ENCODE peak calls at places on chromosomes 4 and X, in seven cellular contexts. M, U, W, J, O, H and R are unnamed samples.
A peak's percentile ranks its signal among the peaks of the same experiment; 100 is the strongest.

GRCh38 chr4:178917756-178918155 is 1475.5 kb upstream of the AGA start:
- DNase-seq in M (no peak), U (no peak), W (no peak), J (no peak), O (no peak), H (peak; percentile 66), R (no peak)

GRCh38 chr4:188197566-188197965 is 58.3 kb downstream of the TRIML1 start:
- DNase-seq in M (no peak), U (no peak), W (no peak), J (no peak), O (no peak), H (no peak), R (no peak)

GRCh38 chrX:24876782-24877315 is 138.9 kb downstream of the ARX start:
- DNase-seq in M (no peak), U (no peak), W (no peak), J (no peak), O (no peak), H (no peak), R (no peak)

GRCh38 chr4:72169861-72170260 is 138.1 kb downstream of the NPFFR2 start:
- DNase-seq in M (no peak), U (no peak), W (no peak), J (no peak), O (no peak), H (no peak), R (no peak)

GRCh38 chr4:3874525-3875110 is 108.4 kb downstream of the ADRA2C start:
- DNase-seq in M (no peak), U (no peak), W (no peak), J (no peak), O (no peak), H (peak; percentile 35), R (no peak)

GRCh38 chrX:104565791-104566687 is at the start of gene IL1RAPL2:
- DNase-seq in M (no peak), U (no peak), W (no peak), J (no peak), O (peak; percentile 38), H (peak; percentile 90), R (no peak)

GRCh38 chrX:49292400-49293362 is 10.8 kb upstream of the GAGE10 start:
- DNase-seq in M (no peak), U (no peak), W (no peak), J (no peak), O (no peak), H (no peak), R (no peak)

GRCh38 chr4:15198070-15198727 is 195.9 kb downstream of the CPEB2 start:
- DNase-seq in M (no peak), U (no peak), W (no peak), J (peak; percentile 5), O (no peak), H (peak; percentile 65), R (no peak)

GRCh38 chr4:76584235-76585152 is 149.5 kb downstream of the SHROOM3 start:
- DNase-seq in M (no peak), U (no peak), W (no peak), J (no peak), O (no peak), H (no peak), R (no peak)

GRCh38 chr4:72312032-72312650 is 256.9 kb downstream of the ADAMTS3 start:
- DNase-seq in M (peak; percentile 85), U (no peak), W (no peak), J (peak; percentile 89), O (peak; percentile 32), H (peak; percentile 75), R (no peak)

GRCh38 chr4:15677507-15677988 is 4.1 kb upstream of the FAM200B start:
- DNase-seq in M (no peak), U (no peak), W (no peak), J (peak; percentile 48), O (peak; percentile 68), H (no peak), R (no peak)

GRCh38 chr4:44016582-44017421 is 431.8 kb downstream of the KCTD8 start:
- DNase-seq in M (no peak), U (no peak), W (no peak), J (peak; percentile 23), O (no peak), H (no peak), R (no peak)

GRCh38 chr4:36823199-36823967 is 421.2 kb upstream of the NWD2 start:
- DNase-seq in M (no peak), U (no peak), W (no peak), J (no peak), O (no peak), H (no peak), R (no peak)

GRCh38 chrX:120769576-120770341 is 105.9 kb downstream of the CT47B1 start:
- DNase-seq in M (no peak), U (no peak), W (no peak), J (peak; percentile 19), O (no peak), H (no peak), R (no peak)

GRCh38 chrX:85024562-85024961 is 20.9 kb downstream of the APOOL start:
- DNase-seq in M (no peak), U (no peak), W (no peak), J (no peak), O (no peak), H (no peak), R (no peak)

GRCh38 chr4:99457270-99457669 is 22.1 kb upstream of the ADH7 start:
- DNase-seq in M (no peak), U (no peak), W (no peak), J (no peak), O (no peak), H (no peak), R (no peak)

DNA sequence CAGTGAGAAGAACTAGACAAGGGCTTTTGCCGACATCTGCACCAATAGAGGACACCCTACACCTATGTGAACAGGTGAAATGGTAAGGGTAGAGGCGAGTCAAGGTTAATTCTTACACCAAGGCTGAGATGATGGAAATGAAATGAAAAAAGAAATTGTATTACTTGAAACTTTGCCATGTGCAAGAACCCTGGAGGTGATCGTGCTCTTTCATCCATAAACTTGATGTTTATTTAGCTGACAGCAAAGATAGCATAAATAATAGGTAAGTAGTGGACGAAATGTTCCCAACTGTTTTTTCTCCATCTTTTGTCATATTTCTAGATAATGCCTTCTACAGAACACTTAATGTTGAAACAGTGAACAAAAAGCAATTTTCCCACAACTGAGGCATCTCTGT is 162.5 kb downstream of the BANK1 start:
- DNase-seq in M (no peak), U (no peak), W (no peak), J (no peak), O (no peak), H (no peak), R (no peak)
- H3K4me1 ChIP-seq in M (no peaks in the 10 kb centered on the region), U (no peaks in the 10 kb centered on the region), W (no peaks in the 10 kb centered on the region), J (no peaks in the 10 kb centered on the region), O (no peaks in the 10 kb centered on the region), H (peaks cover 4% of the 10 kb centered on the region), R (no peaks in the 10 kb centered on the region)

GRCh38 chrX:2264179-2265030 is 236.4 kb downstream of the DHRSX start:
- DNase-seq in M (no peak), U (no peak), W (no peak), J (no peak), O (no peak), H (peak; percentile 47), R (no peak)
- H3K4me3 ChIP-seq in M (no peak overlapping the region), U (no peak overlapping the region), W (no peak overlapping the region), J (no peak overlapping the region), O (no peak overlapping the region), H (no peak overlapping the region), R (no peak overlapping the region)

DNA sequence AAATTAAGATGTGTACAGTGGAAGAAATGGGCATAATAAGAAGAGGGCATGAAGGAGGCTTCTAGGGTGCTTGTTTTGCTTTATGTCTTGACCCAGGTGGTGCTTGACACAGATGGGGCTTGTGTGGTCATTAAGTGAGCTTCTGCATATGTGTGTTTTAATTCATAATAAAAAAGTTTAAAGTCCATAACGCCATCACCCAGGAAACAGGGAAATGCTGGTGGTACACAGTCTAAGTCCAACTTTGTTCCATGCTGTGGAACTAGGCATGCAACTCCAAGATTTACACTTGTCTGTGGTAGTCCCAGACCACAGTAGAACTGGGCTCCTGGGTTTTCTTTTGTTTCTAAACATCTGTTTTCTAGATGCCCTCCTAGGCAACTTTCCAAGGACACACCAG is 511.9 kb downstream of the MID1IP1 start:
- DNase-seq in M (no peak), U (no peak), W (no peak), J (no peak), O (no peak), H (no peak), R (no peak)
- H3K4me1 ChIP-seq in M (no peaks in the 10 kb centered on the region), U (peaks cover 43% of the 10 kb centered on the region), W (peaks cover 46% of the 10 kb centered on the region), J (no peaks in the 10 kb centered on the region), O (no peaks in the 10 kb centered on the region), H (no peaks in the 10 kb centered on the region), R (no peaks in the 10 kb centered on the region)

DNA sequence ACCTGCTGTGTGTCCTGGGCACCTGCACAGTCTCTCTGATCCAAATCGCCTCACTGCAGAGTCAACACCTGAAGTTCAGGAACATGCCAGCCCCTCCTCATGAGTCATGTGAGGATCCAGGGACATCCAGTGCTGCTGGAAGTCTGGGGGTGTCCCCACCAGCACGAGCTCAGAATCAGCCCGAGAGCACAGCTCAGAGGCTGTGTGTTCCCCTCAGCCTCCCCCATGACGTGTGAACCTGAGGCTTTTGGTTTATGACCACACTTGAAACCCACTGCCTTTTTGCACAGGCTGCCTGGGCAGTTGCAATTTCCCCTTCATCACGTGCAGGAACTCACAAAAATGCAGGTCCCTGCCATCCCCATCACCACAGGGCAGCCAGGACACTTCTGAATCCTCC is 47.1 kb downstream of the PPP2R2C start:
- DNase-seq in M (no peak), U (no peak), W (no peak), J (no peak), O (no peak), H (no peak), R (no peak)
- H3K4me3 ChIP-seq in M (no peak overlapping the region), U (no peak overlapping the region), W (no peak overlapping the region), J (no peak overlapping the region), O (no peak overlapping the region), H (no peak overlapping the region), R (no peak overlapping the region)

GRCh38 chr4:7964890-7965662 is 25.4 kb upstream of the AFAP1 start:
- DNase-seq in M (peak; percentile 49), U (no peak), W (peak; percentile 53), J (peak; percentile 71), O (no peak), H (peak; percentile 68), R (no peak)

GRCh38 chr4:7960790-7961655 is 21.4 kb upstream of the AFAP1 start:
- DNase-seq in M (peak; percentile 79), U (no peak), W (no peak), J (peak; percentile 100), O (no peak), H (no peak), R (no peak)

GRCh38 chr4:7964459-7964858 is 24.8 kb upstream of the AFAP1 start:
- DNase-seq in M (peak; percentile 16), U (no peak), W (peak; percentile 21), J (no peak), O (no peak), H (no peak), R (no peak)

GRCh38 chr4:7962609-7963508 is 23.2 kb upstream of the AFAP1 start:
- DNase-seq in M (no peak), U (no peak), W (no peak), J (no peak), O (no peak), H (no peak), R (no peak)

DNA sequence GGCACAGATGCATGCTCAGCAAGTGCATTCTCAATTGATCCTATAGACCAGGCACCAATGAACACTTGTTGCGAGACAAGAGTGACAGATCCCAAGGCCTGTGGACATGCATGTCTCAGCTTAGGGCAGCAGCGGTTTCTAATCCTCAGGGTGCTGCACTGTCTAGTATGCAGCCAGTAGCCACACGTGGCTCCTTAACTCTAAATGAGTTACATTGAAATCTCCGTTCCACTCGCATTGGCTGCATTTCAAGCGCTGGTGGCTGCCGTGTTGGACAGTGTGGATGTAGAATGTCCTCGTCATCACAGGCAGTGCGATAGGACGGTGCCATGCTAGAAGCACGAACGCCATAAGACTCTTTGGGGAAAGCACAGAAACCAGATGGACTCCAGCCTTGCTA is 24.0 kb upstream of the AFAP1 start:
- DNase-seq in M (peak; percentile 24), U (no peak), W (no peak), J (no peak), O (no peak), H (no peak), R (no peak)
- H3K4me1 ChIP-seq in M (no peaks in the 10 kb centered on the region), U (peaks cover 32% of the 10 kb centered on the region), W (peaks cover 46% of the 10 kb centered on the region), J (peaks cover 21% of the 10 kb centered on the region), O (no peaks in the 10 kb centered on the region), H (no peaks in the 10 kb centered on the region), R (peaks cover 30% of the 10 kb centered on the region)